ENCODE peak calls at places on chromosome 18, in four cellular contexts. L is WTC11, B is SK-N-SH, P is K562. A is an unnamed sample.
A peak's percentile ranks its signal among the peaks of the same experiment; 100 is the strongest.

GRCh38 chr18:7568426-7568825 is 1.3 kb downstream of the PTPRM start:
- DNase-seq in L (peak; percentile 70), B (peak; percentile 87), P (no peak), A (no peak)

GRCh38 chr18:34493099-34493544 is 217.0 kb upstream of the DTNA start:
- DNase-seq in L (peak; percentile 61), B (peak; percentile 87), P (no peak), A (no peak)

GRCh38 chr18:75244336-75244735 is 33.7 kb downstream of the TSHZ1 start:
- DNase-seq in L (peak; percentile 64), B (peak; percentile 77), P (peak; percentile 14), A (no peak)

GRCh38 chr18:2805970-2806943 is 40.5 kb upstream of the EMILIN2 start:
- DNase-seq in L (no peak), B (no peak), P (no peak), A (no peak)

GRCh38 chr18:55422456-55423185 is 165.4 kb downstream of the TCF4 start:
- DNase-seq in L (no peak), B (peak; percentile 50), P (no peak), A (no peak)

GRCh38 chr18:40159141-40160017 is 1795.7 kb upstream of the PIK3C3 start:
- DNase-seq in L (no peak), B (peak; percentile 27), P (no peak), A (peak; percentile 1)

GRCh38 chr18:35777042-35777441 is 195.4 kb upstream of the RMP24 start:
- DNase-seq in L (peak; percentile 29), B (no peak), P (peak; percentile 24), A (no peak)

GRCh38 chr18:74546751-74547530 is 12.6 kb downstream of the CNDP1 start:
- DNase-seq in L (no peak), B (no peak), P (no peak), A (no peak)

GRCh38 chr18:6452194-6452593 is 37.5 kb upstream of the L3MBTL4 start:
- DNase-seq in L (no peak), B (no peak), P (no peak), A (no peak)

GRCh38 chr18:47184419-47185050 is 8.4 kb upstream of the IER3IP1 start:
- DNase-seq in L (no peak), B (no peak), P (peak; percentile 37), A (no peak)

GRCh38 chr18:79343567-79344207 is 52.0 kb upstream of the NFATC1 start:
- DNase-seq in L (no peak), B (no peak), P (no peak), A (no peak)

GRCh38 chr18:79863946-79864725 is 66.4 kb downstream of the KCNG2 start:
- DNase-seq in L (no peak), B (no peak), P (no peak), A (no peak)

GRCh38 chr18:31825772-31826171 is 65.1 kb upstream of the SLC25A52 start:
- DNase-seq in L (peak; percentile 81), B (no peak), P (no peak), A (peak; percentile 31)

GRCh38 chr18:26719909-26720308 is 145.6 kb downstream of the AQP4 start:
- DNase-seq in L (no peak), B (no peak), P (no peak), A (no peak)

GRCh38 chr18:69401475-69402218 is 959 bp downstream of the DOK6 start:
- DNase-seq in L (peak; percentile 21), B (peak; percentile 65), P (no peak), A (no peak)

GRCh38 chr18:13611058-13611615 is 115.2 kb downstream of the FAM210A start:
- DNase-seq in L (no peak), B (peak; percentile 52), P (no peak), A (no peak)

GRCh38 chr18:24734058-24734457 is 273.6 kb downstream of the HRH4 start:
- DNase-seq in L (peak; percentile 36), B (peak; percentile 28), P (no peak), A (no peak)

GRCh38 chr18:13301691-13302469 is 83.3 kb downstream of the LDLRAD4 start:
- DNase-seq in L (no peak), B (no peak), P (no peak), A (no peak)

GRCh38 chr18:63346471-63347183 is 20.4 kb downstream of the KDSR start:
- DNase-seq in L (no peak), B (no peak), P (no peak), A (no peak)

GRCh38 chr18:78670778-78671405 is 308.7 kb upstream of the SALL3 start:
- DNase-seq in L (no peak), B (no peak), P (no peak), A (no peak)

GRCh38 chr18:48402953-48403352 is 6.2 kb downstream of the ZBTB7C start:
- DNase-seq in L (no peak), B (no peak), P (no peak), A (no peak)

GRCh38 chr18:48395646-48396045 is 13.5 kb downstream of the ZBTB7C start:
- DNase-seq in L (no peak), B (no peak), P (no peak), A (no peak)

GRCh38 chr18:48398074-48398473 is 11.1 kb downstream of the ZBTB7C start:
- DNase-seq in L (no peak), B (no peak), P (no peak), A (no peak)

GRCh38 chr18:48396561-48396960 is 12.6 kb downstream of the ZBTB7C start:
- DNase-seq in L (no peak), B (no peak), P (no peak), A (no peak)

DNA sequence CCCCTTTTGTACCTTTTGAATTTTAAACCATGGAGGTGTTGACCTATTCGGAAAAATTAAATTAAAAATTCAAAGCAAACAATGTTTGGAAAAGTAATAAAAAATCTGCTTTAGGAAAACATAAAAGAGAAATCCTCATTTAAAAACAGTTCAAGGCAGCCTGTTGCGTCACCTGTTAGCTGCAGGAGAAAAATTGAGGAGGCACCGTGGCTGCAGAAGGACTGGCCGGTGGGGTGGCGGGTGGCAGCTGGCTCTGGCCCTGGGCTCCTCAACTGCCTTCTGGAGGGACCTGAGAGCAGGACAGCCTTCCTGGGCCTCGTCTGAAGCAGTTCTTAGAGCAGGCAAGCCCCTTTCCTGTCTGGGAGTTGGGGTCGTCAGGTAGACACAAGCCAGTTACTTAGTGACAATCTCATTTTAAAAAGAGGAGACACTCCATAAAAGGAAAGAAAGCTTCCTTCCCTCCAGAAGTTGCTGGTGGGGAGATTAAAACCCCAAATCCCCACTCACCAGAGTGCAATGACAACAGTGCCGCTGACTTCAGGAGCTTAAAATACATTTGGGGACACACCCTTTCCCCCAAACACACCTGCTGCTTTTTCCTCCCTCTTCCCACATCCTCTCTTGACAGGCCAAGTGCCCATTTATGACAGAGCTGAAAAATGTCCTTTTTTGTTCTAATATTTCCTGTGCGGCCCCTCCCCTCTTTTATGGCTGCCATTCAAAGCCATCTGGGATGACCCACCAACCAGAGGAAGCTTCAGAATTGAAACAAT is 9.7 kb downstream of the ZBTB7C start:
- DNase-seq in L (no peak), B (no peak), P (no peak), A (no peak)
- TF ChIP-seq USF1 in L (no peak), B (no peak), P (no peak), A (no peak)

GRCh38 chr18:9965711-9966624 is 52.2 kb downstream of the VAPA start:
- DNase-seq in L (no peak), B (no peak), P (no peak), A (no peak)
- TF ChIP-seq USF1 in L (no peak), B (no peak), P (no peak), A (no peak)

DNA sequence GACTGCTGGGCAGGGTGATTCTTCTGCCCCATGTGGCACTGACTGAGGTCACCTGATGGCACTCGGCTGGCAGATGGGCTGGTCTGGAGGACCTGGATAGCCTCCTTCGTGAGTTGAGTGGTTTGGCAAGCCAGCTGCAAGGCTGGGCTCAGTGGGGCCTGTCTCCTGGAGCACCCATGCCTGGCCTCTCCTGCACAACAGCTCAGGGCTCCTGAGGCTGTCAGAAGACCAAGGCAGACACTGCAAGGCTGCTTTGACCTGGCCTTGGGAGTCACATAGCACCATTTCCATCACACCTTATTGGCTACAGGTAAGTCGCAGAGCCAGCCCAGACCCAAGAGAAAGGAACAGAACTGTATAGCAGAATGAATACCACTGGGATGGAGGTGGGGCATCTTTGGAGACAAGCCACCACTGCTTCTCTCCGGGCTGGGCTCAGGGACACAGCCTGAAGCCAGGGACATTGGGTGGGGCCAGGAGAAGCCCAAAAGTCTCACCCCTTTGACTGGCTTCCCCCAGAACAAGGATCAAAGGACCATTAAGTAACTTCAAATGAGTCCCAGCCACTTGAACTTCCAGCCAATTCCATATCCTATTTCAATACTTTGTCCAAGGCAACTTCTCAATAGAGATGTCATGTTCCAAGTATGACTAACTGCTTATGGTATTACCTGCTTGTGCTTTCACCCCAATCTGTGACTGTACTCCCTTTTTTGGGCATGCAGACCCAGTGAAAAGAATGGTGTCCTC is 156.3 kb downstream of the CABLES1 start:
- DNase-seq in L (no peak), B (no peak), P (no peak), A (no peak)
- TF ChIP-seq USF1 in L (no peak), B (no peak), P (no peak), A (no peak)

DNA sequence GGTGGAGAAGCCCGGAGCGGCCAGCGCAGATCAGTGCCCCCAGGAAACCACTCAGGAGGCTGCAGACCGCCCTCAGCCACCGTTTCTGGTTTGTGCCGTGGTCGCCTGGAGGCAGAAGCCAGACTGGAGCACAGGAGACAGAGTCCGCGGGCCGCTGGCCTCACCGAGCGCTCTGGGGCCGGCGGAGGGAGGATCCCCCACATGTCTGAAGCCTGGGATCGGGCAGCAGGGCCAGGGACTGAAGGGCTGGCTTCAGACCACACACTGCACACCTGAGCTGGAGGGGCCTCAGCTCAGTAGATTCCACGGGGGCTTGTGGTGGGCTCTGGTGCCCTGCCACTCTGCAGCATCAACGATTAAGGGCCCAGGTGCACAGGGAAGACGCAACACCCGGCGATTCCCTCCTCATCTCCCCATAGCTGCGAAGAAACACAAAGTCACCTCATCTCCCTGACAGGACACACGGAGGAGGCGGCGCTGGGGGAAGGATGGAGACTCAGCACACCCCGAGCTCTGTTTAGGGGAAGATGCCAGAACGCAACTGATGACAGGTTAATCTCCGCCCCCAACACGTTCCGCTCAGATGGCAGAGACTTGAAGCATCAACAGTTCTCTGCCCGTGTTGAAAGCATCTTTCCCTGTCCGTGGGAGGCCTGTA is 408.1 kb downstream of the GALR1 start:
- DNase-seq in L (no peak), B (no peak), P (no peak), A (no peak)
- TF ChIP-seq USF1 in L (no peak), B (no peak), P (no peak), A (no peak)

GRCh38 chr18:36887864-36888263 is 58.9 kb downstream of the KIAA1328 start:
- DNase-seq in L (no peak), B (no peak), P (no peak), A (no peak)
- TF ChIP-seq USF1 in L (no peak), B (no peak), P (no peak), A (no peak)